ENCODE peak calls at places on chromosomes 6 and 20, in six cellular contexts. I is stimulated activated CD8-positive, alpha-beta memory T cell treated with anti-CD3 and anti-CD28 coated beads, Interleukin-15, amount 100 ng/mL, for 24 hours; T is GM12864; A is psoas muscle; Y is NCI-H2081; S is activated T-helper 2 cell treated with anti-CD3 and anti-CD28 coated beads, Interferon-gamma antibody, Interleukin-2, Interleukin-4, amounts not matched to agents 10 μg/mL and 5 μg/mL and 100 μg/mL, durations not matched to agents 14 hours and 24 hours and 36 hours. D is an unnamed sample.

GRCh38 chr20:53901064-53901463 is 169.3 kb downstream of the BCAS1 start:
- DNase-seq in S (no peak), I (no peak), Y (no peak), A (no peak), T (no peak), D (no peak)

GRCh38 chr6:131368077-131368911 is 204.7 kb upstream of the ARG1 start:
- DNase-seq in Y (peak), A (peak), T (peak), S (no peak), I (no peak), D (no peak)

GRCh38 chr6:4844108-4844507 is 67.9 kb downstream of the CDYL start:
- DNase-seq in Y (no peak), S (no peak), I (no peak), T (no peak), A (no peak), D (no peak)

GRCh38 chr6:118284736-118285360 is 263.2 kb upstream of the PLN start:
- DNase-seq in S (no peak), A (no peak), T (no peak), Y (peak), I (no peak), D (no peak)

GRCh38 chr20:64222851-64223525 is 32.6 kb upstream of the PCMTD2 start:
- DNase-seq in T (no peak), Y (no peak), A (no peak), I (no peak), S (no peak), D (no peak)

GRCh38 chr6:85126448-85127178 is 323.3 kb upstream of the NT5E start:
- DNase-seq in I (no peak), A (peak), Y (peak), S (no peak), T (no peak), D (no peak)

GRCh38 chr6:43142101-43142500 is 29.0 kb upstream of the SRF start:
- DNase-seq in S (no peak), Y (no peak), A (no peak), T (no peak), I (no peak), D (no peak)

GRCh38 chr20:63696628-63697356 is at the start of gene TNFRSF6B:
- DNase-seq in T (no peak), A (no peak), Y (no peak), S (no peak), I (no peak), D (no peak)

GRCh38 chr6:22024004-22024403 is 272.8 kb downstream of the PRL start:
- DNase-seq in A (no peak), T (no peak), Y (no peak), S (no peak), I (no peak), D (no peak)

GRCh38 chr6:131995924-131996323 is 44.8 kb upstream of the CCN2 start:
- DNase-seq in A (no peak), T (no peak), S (no peak), Y (no peak), I (no peak), D (no peak)

GRCh38 chr6:146908786-146909185 is 295.4 kb upstream of the STXBP5 start:
- DNase-seq in T (no peak), A (no peak), Y (no peak), S (no peak), I (no peak), D (no peak)

GRCh38 chr20:60362531-60362930 is 404.3 kb downstream of the CDH26 start:
- DNase-seq in Y (no peak), I (no peak), S (no peak), T (no peak), A (no peak), D (no peak)

GRCh38 chr20:62318411-62319345 is 15.9 kb downstream of the ADRM1 start:
- DNase-seq in T (no peak), S (no peak), Y (no peak), I (no peak), A (no peak), D (no peak)

GRCh38 chr6:153140299-153140698 is 9.2 kb upstream of the RGS17 start:
- DNase-seq in T (no peak), A (no peak), S (no peak), Y (peak), I (no peak), D (no peak)

GRCh38 chr6:107707346-107708270 is 116.5 kb downstream of the SCML4 start:
- DNase-seq in S (no peak), A (no peak), T (no peak), I (no peak), Y (no peak), D (no peak)